ENCODE peak calls at places on chromosomes 11 and 22, in eight cellular contexts. G is iris pigment epithelial cell; K is astrocyte of the spinal cord; P is CD4-positive, CD25-positive, alpha-beta regulatory T cell; Y is activated CD4-positive, CD25-positive, alpha-beta regulatory T cell; V is stimulated activated CD8-positive, alpha-beta memory T cell treated with anti-CD3 and anti-CD28 coated beads, Interleukin-12 subunit alpha, Interleukin-12 subunit beta, amount 100 ng/mL, for 4 hours; O is HS-5; C is memory B cell. D is an unnamed sample.

GRCh38 chr11:36155770-36156485 is 133.3 kb downstream of the COMMD9 start:
- DNase-seq in V (no peak), Y (no peak), O (no peak), C (no peak), K (peak; percentile 42), G (peak; percentile 41), P (no peak), D (no peak)

GRCh38 chr22:43293661-43294392 is 49.3 kb downstream of the SCUBE1 start:
- DNase-seq in P (no peak), K (no peak), O (no peak), G (peak; percentile 58), C (no peak), V (no peak), Y (no peak), D (peak; percentile 99)

GRCh38 chr22:48866906-48867597 is 960.6 kb downstream of the BRD1 start:
- DNase-seq in V (no peak), Y (no peak), K (no peak), P (no peak), O (no peak), C (no peak), G (no peak), D (no peak)

GRCh38 chr22:43443072-43443471 is 31.3 kb downstream of the MPPED1 start:
- DNase-seq in K (no peak), V (no peak), G (no peak), Y (no peak), P (no peak), O (no peak), C (no peak), D (no peak)

GRCh38 chr11:78690588-78690987 is 115.9 kb upstream of the NARS2 start:
- DNase-seq in O (no peak), G (peak; percentile 18), V (no peak), K (peak; percentile 31), C (no peak), Y (no peak), P (no peak), D (no peak)

GRCh38 chr11:13288375-13289029 is 10.9 kb downstream of the BMAL1 start:
- DNase-seq in O (no peak), P (no peak), K (peak; percentile 35), Y (no peak), G (peak; percentile 43), V (no peak), C (no peak), D (no peak)

GRCh38 chr11:103051158-103051801 is 40.7 kb downstream of the DCUN1D5 start:
- DNase-seq in P (no peak), C (no peak), O (no peak), G (peak; percentile 15), Y (no peak), V (no peak), K (no peak), D (no peak)

GRCh38 chr11:4156571-4156970 is 62.0 kb downstream of the RRM1 start:
- DNase-seq in O (no peak), C (no peak), V (no peak), K (no peak), Y (no peak), G (no peak), P (no peak), D (no peak)

GRCh38 chr22:49141761-49142160 is 685.9 kb downstream of the BRD1 start:
- DNase-seq in C (no peak), G (no peak), Y (no peak), O (no peak), K (no peak), P (no peak), V (no peak), D (no peak)

GRCh38 chr11:9716275-9717039 is 52.6 kb downstream of the SWAP70 start:
- DNase-seq in G (peak; percentile 90), P (no peak), K (peak; percentile 87), O (peak; percentile 26), V (no peak), Y (no peak), C (peak; percentile 42), D (no peak)

GRCh38 chr11:70381872-70382842 is 16.2 kb upstream of the CTTN start:
- DNase-seq in O (no peak), Y (no peak), C (no peak), G (peak; percentile 89), K (peak; percentile 80), P (no peak), V (no peak), D (no peak)

GRCh38 chr11:105589346-105589745 is 20.5 kb upstream of the GRIA4 start:
- DNase-seq in Y (no peak), V (no peak), O (no peak), K (peak; percentile 64), G (peak; percentile 40), C (no peak), P (no peak), D (no peak)

D was measured in SJCRH30.